ENCODE peak calls at places on chromosomes 3 and 15, in seven cellular contexts. I is spleen, Y is HCT116, E is GM23338, L is GM12878, S is stomach, N is transverse colon. K is an unnamed sample.

GRCh38 chr15:25850154-25851111 is 12.7 kb downstream of the ATP10A start:
- DNase-seq in I (peak), Y (no peak), E (peak), L (peak), S (peak), N (peak), K (peak)

GRCh38 chr3:25973111-25973510 is 183.2 kb downstream of the OXSM start:
- DNase-seq in I (no peak), Y (no peak), E (peak), L (no peak), S (no peak), N (no peak), K (no peak)

GRCh38 chr3:127273196-127273595 is 14.7 kb downstream of the PRR20G start:
- DNase-seq in I (no peak), Y (no peak), E (no peak), L (no peak), S (no peak), N (no peak), K (no peak)

GRCh38 chr15:100215031-100215842 is 126.5 kb downstream of the ADAMTS17 start:
- DNase-seq in I (peak), Y (no peak), E (no peak), L (no peak), S (no peak), N (no peak), K (no peak)

GRCh38 chr3:140942221-140943104 is 827 bp downstream of the SLC25A36 start:
- DNase-seq in I (peak), Y (no peak), E (peak), L (no peak), S (peak), N (peak), K (peak)

GRCh38 chr15:89500397-89501270 is 4.3 kb upstream of the RHCG start:
- DNase-seq in I (no peak), Y (no peak), E (peak), L (no peak), S (no peak), N (no peak), K (no peak)

GRCh38 chr3:195866686-195867511 is 41.5 kb downstream of the TNK2 start:
- DNase-seq in I (peak), Y (no peak), E (no peak), L (no peak), S (no peak), N (no peak), K (no peak)

GRCh38 chr15:43346305-43346704 is 15.9 kb upstream of the LCMT2 start:
- DNase-seq in I (no peak), Y (no peak), E (no peak), L (no peak), S (no peak), N (no peak), K (no peak)

GRCh38 chr3:120555661-120556509 is 40.3 kb upstream of the NDUFB4 start:
- DNase-seq in I (no peak), Y (no peak), E (no peak), L (no peak), S (peak), N (peak), K (no peak)

GRCh38 chr15:90407871-90408317 is 19.9 kb downstream of the IQGAP1 start:
- DNase-seq in I (no peak), Y (no peak), E (no peak), L (no peak), S (no peak), N (no peak), K (no peak)

GRCh38 chr15:79988448-79989117 is 17.6 kb upstream of the BCL2A1 start:
- DNase-seq in I (no peak), Y (no peak), E (no peak), L (no peak), S (no peak), N (no peak), K (no peak)

GRCh38 chr3:157078131-157078835 is 81.7 kb downstream of the CCNL1 start:
- DNase-seq in I (no peak), Y (no peak), E (no peak), L (no peak), S (no peak), N (no peak), K (no peak)

GRCh38 chr15:51094606-51095569 is at the start of gene TNFAIP8L3:
- DNase-seq in I (peak), Y (no peak), E (peak), L (no peak), S (no peak), N (peak), K (no peak)

GRCh38 chr3:128620268-128620691 is 30.3 kb downstream of the RPN1 start:
- DNase-seq in I (no peak), Y (no peak), E (no peak), L (no peak), S (no peak), N (no peak), K (no peak)

GRCh38 chr15:29736012-29736744 is 86.1 kb downstream of the TJP1 start:
- DNase-seq in I (no peak), Y (no peak), E (no peak), L (peak), S (no peak), N (no peak), K (no peak)

GRCh38 chr3:110754207-110754916 is 317.3 kb upstream of the NECTIN3 start:
- DNase-seq in I (no peak), Y (no peak), E (no peak), L (no peak), S (no peak), N (no peak), K (no peak)

GRCh38 chr15:67945951-67946700 is 106.3 kb upstream of the RNU6-1 start:
- DNase-seq in I (no peak), Y (no peak), E (peak), L (no peak), S (no peak), N (no peak), K (peak)

GRCh38 chr3:44444437-44444836 is 33.0 kb downstream of the ZNF445 start:
- DNase-seq in I (no peak), Y (no peak), E (no peak), L (no peak), S (no peak), N (no peak), K (no peak)

GRCh38 chr3:127688022-127688415 is 15.3 kb downstream of the ABTB1 start:
- DNase-seq in I (no peak), Y (no peak), E (no peak), L (no peak), S (no peak), N (peak), K (peak)

GRCh38 chr15:50287324-50288116 is 22.0 kb upstream of the HDC start:
- DNase-seq in I (no peak), Y (no peak), E (no peak), L (no peak), S (no peak), N (no peak), K (no peak)

GRCh38 chr3:127805026-127805753 is 17.1 kb downstream of the MGLL start:
- DNase-seq in I (no peak), Y (no peak), E (no peak), L (no peak), S (no peak), N (peak), K (no peak)

GRCh38 chr3:129688310-129688895 is 81.9 kb upstream of the PLXND1 start:
- DNase-seq in I (no peak), Y (no peak), E (peak), L (no peak), S (peak), N (peak), K (peak)

GRCh38 chr3:66885326-66886000 is 112.6 kb upstream of the KBTBD8 start:
- DNase-seq in I (no peak), Y (peak), E (peak), L (no peak), S (no peak), N (no peak), K (no peak)

GRCh38 chr3:187522293-187522692 is 147.9 kb downstream of the SST start:
- DNase-seq in I (no peak), Y (no peak), E (no peak), L (no peak), S (no peak), N (no peak), K (no peak)

GRCh38 chr3:39178553-39178952 is 13.8 kb downstream of the XIRP1 start:
- DNase-seq in I (no peak), Y (no peak), E (no peak), L (no peak), S (no peak), N (no peak), K (no peak)
- TF ChIP-seq POLR2AphosphoS5 in I (no peak), Y (no peak), E (no peak), L (no peak), S (no peak), N (peak), K (no peak)

DNA sequence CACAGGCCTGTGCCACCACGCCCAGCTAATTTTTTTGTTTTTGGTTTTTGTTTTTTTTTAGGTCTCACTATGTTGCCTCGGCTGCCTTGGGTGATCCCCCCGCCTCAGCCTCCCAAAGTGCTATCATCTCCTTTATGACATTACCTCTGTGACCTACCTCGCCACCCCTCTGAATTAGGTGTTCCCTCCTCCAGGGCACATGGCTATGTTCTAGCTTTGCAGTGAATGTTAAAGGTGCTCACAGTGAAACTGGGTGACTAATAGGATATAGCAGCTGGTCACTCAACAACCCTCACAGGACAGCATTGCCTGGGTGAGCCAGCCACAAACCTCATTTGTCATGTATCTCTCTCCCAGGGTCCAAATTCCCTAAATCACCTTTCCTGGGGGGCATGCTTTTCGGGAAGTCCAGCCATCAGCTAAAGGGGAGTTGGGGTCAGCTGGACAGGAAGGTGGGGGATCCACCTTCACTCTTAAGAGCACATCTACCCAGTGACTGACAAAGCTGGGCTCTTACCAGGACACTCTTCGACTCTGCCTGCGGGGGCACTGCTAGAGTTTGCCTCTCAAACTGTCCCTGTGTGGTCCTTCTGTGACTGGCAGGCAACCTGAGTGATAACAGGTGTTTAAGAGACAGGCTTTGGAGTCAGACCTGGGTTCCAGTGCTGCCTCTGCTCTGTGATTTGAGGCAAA is 1.6 kb upstream of the TTLL3 start:
- DNase-seq in I (peak), Y (peak), E (peak), L (no peak), S (no peak), N (peak), K (no peak)
- H3K4me3 ChIP-seq in I (no peak), Y (no peak), E (peak), L (no peak), S (no peak), N (no peak), K (no peak)

GRCh38 chr3:50208677-50209344 is 3.7 kb downstream of the SLC38A3 start:
- DNase-seq in I (no peak), Y (no peak), E (no peak), L (no peak), S (no peak), N (no peak), K (no peak)
- TF ChIP-seq POLR2AphosphoS5 in I (no peak), Y (no peak), E (no peak), L (no peak), S (no peak), N (no peak), K (no peak)

GRCh38 chr3:177354461-177354860 is 157.2 kb upstream of the TBL1XR1 start:
- DNase-seq in I (no peak), Y (no peak), E (no peak), L (no peak), S (no peak), N (no peak), K (no peak)

GRCh38 chr3:177350051-177350565 is 152.8 kb upstream of the TBL1XR1 start:
- DNase-seq in I (no peak), Y (no peak), E (no peak), L (no peak), S (no peak), N (no peak), K (no peak)

GRCh38 chr3:177351757-177352158 is 154.5 kb upstream of the TBL1XR1 start:
- DNase-seq in I (no peak), Y (no peak), E (no peak), L (peak), S (no peak), N (peak), K (no peak)

GRCh38 chr3:177351195-177351594 is 153.9 kb upstream of the TBL1XR1 start:
- DNase-seq in I (no peak), Y (no peak), E (no peak), L (no peak), S (no peak), N (no peak), K (no peak)

GRCh38 chr3:177352424-177352823 is 155.1 kb upstream of the TBL1XR1 start:
- DNase-seq in I (no peak), Y (no peak), E (no peak), L (no peak), S (no peak), N (no peak), K (no peak)
- H3K4me3 ChIP-seq in I (no peak), Y (no peak), E (no peak), L (no peak), S (no peak), N (no peak), K (no peak)

GRCh38 chr3:184953396-184953795 is 141.4 kb downstream of the VPS8 start:
- DNase-seq in I (no peak), Y (no peak), E (peak), L (no peak), S (no peak), N (no peak), K (no peak)
- TF ChIP-seq POLR2AphosphoS5 in I (no peak), Y (no peak), E (no peak), L (no peak), S (no peak), N (no peak), K (no peak)

GRCh38 chr3:50364573-50365079 is 5.3 kb upstream of the TMEM115 start:
- DNase-seq in I (peak), Y (no peak), E (peak), L (no peak), S (peak), N (peak), K (no peak)

GRCh38 chr3:50370594-50370993 is 11.3 kb upstream of the TMEM115 start:
- DNase-seq in I (no peak), Y (no peak), E (peak), L (no peak), S (no peak), N (no peak), K (no peak)

GRCh38 chr3:50369271-50369670 is 9.9 kb upstream of the TMEM115 start:
- DNase-seq in I (no peak), Y (no peak), E (no peak), L (no peak), S (no peak), N (no peak), K (no peak)

GRCh38 chr3:50365080-50365841 is 5.9 kb upstream of the TMEM115 start:
- DNase-seq in I (peak), Y (peak), E (peak), L (no peak), S (peak), N (peak), K (peak)

GRCh38 chr3:50365842-50366220 is 6.5 kb upstream of the TMEM115 start:
- DNase-seq in I (no peak), Y (no peak), E (no peak), L (no peak), S (no peak), N (no peak), K (no peak)
- H3K4me3 ChIP-seq in I (peak), Y (peak), E (peak), L (peak), S (peak), N (peak), K (peak)

DNA sequence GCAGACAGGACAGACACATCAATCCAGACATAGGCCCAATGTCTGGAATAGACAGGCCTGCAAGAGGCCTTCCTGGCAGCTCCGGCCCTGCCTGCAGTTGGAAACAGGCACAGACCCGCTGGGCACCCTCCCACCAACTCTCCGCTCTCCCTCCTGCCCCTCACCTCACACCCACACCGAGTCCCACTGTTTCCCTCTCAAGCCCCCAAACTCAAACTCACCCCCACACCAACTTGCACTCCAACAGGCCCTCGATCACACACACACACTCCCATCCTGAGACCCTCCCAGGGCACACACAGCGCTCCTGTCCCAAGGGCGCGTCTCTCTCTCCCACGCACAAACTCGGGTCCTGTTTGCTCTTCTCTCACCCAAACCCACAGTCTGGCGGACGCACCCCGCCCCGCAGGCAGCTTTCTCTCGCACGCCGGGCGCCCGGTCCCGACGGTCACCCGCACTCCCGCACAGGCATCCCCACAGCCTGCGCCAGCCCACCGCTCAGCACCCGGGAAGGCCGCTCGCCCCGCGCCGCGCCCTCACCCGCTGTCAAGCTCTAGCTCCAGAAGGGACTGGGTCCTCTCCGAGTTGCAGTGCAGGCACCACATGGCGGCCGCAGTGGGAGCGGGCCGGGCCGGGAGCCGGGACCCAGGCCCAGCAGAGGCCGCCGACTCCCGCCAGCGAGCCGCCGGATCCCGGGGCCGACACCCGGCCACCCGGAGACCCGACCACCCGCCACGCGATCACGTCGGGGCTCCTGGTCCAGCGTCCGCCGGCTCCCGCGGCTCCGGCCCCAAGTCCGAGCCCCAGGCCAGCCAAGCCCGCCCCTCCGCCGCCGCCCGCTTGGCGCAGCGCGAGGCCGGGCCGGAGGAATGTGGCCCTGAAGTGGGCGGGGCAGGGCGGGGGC is 106.1 kb downstream of the IQSEC1 start:
- DNase-seq in I (no peak), Y (no peak), E (peak), L (no peak), S (no peak), N (peak), K (no peak)
- TF ChIP-seq POLR2AphosphoS5 in I (peak), Y (peak), E (peak), L (no peak), S (peak), N (peak), K (no peak)

DNA sequence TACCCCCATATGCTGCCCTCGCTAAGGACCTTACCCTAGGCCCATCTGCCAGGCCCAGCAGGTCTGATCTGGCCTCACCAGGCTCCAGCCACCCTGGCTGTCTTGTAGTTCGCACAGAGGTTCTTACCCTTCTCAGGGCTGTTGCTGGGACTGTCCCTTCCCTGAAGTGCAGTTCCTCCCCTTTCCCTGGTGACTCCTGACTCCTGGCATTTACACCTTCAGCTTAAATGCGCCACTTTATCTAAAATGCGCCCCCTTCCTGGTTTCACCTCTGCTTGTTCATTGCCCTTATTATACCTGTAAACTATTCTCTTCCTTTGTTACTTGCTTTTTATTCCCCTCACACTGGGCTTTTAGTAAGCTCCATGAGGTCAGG is 835 bp upstream of the TTLL3 start:
- DNase-seq in I (no peak), Y (no peak), E (peak), L (no peak), S (peak), N (peak), K (no peak)
- H3K4me3 ChIP-seq in I (peak), Y (peak), E (peak), L (peak), S (peak), N (peak), K (peak)

DNA sequence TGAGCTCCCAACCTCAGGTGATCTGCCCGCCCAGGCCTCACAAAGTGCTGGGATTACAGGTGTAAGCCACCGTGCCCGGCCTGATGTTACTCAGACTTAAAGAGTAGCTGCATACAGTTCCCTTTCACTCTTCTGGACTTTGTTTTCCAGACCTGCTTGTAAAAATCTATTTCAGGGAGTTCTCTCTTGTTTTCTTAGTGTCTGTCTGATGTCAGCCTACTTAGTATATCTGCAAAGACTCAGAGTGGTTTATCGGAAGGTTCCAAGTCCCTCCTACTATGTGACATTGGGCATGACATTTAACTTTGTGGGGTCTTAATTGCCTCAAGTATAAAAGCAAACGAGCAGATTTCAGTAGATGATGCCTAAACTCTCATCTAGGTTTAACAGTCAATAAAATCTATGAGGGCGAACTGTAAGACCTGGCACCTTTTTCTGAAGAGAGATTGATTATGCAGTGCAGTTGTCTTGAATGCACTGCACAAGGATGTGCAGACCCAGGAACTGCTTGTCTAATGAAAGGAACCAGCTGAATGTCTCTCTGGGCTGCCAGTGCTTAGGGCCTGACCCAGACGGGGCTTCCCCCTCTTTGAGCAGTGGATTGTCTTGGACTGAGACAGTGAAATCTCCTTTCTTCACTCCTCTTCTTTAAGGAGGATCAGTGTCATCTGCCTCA is 301.4 kb downstream of the PTPRG start:
- DNase-seq in I (no peak), Y (no peak), E (no peak), L (no peak), S (no peak), N (no peak), K (no peak)
- TF ChIP-seq POLR2AphosphoS5 in I (no peak), Y (no peak), E (no peak), L (no peak), S (no peak), N (peak), K (no peak)

K was measured in breast epithelium.